ENCODE peak calls at places on chromosomes 4 and X, in six cellular contexts. G is A549, W is tibial nerve, Q is Peyer's patch, V is HCT116, Z is transverse colon. S is an unnamed sample.

GRCh38 chr4:144820115-144820514 is 174.2 kb downstream of the HHIP start:
- DNase-seq in G (no peak), Z (no peak), W (no peak), Q (no peak), V (no peak), S (no peak)

GRCh38 chr4:183960912-183961569 is 55.9 kb downstream of the STOX2 start:
- DNase-seq in V (no peak), G (no peak), Q (no peak), Z (peak), W (no peak), S (no peak)

GRCh38 chr4:188127157-188127874 is 11.9 kb upstream of the TRIML1 start:
- DNase-seq in Q (no peak), Z (no peak), V (peak), W (no peak), G (peak), S (peak)

GRCh38 chr4:66558651-66559050 is 888.4 kb upstream of the EPHA5 start:
- DNase-seq in Z (no peak), W (no peak), V (no peak), Q (no peak), G (no peak), S (no peak)

GRCh38 chr4:149897784-149898183 is 82.1 kb upstream of the IQCM start:
- DNase-seq in Z (no peak), G (no peak), W (no peak), V (peak), Q (no peak), S (no peak)

GRCh38 chr4:171017596-171017995 is 795.6 kb upstream of the GALNTL6 start:
- DNase-seq in W (no peak), Z (no peak), Q (no peak), G (no peak), V (no peak), S (no peak)

GRCh38 chrX:23616361-23616760 is 50.9 kb upstream of the PRDX4 start:
- DNase-seq in V (no peak), W (no peak), Z (no peak), Q (no peak), G (peak), S (no peak)

GRCh38 chr4:138045036-138045435 is 197.1 kb downstream of the SLC7A11 start:
- DNase-seq in Q (no peak), W (no peak), V (no peak), G (no peak), Z (no peak), S (no peak)

GRCh38 chr4:56215901-56216300 is 171.4 kb downstream of the AASDH start:
- DNase-seq in V (peak), G (peak), Z (peak), W (no peak), Q (peak), S (peak)

GRCh38 chr4:40897557-40898203 is 147.9 kb downstream of the NSUN7 start:
- DNase-seq in W (peak), V (peak), Q (peak), G (peak), Z (peak), S (peak)

GRCh38 chrX:103628386-103629290 is at the start of gene TCEAL1:
- DNase-seq in Q (peak), Z (peak), V (no peak), G (no peak), W (peak), S (no peak)
- TF ChIP-seq POLR2A in Q (no peak), Z (no peak), V (no peak), G (no peak), W (peak), S (no peak)

GRCh38 chr4:99084595-99084994 is 4.0 kb downstream of the ADH5 start:
- DNase-seq in V (no peak), Q (no peak), G (no peak), W (no peak), Z (no peak), S (no peak)

GRCh38 chr4:99091174-99091573 is 2.6 kb upstream of the ADH5 start:
- DNase-seq in G (no peak), W (no peak), Z (no peak), V (no peak), Q (no peak), S (no peak)

GRCh38 chr4:99087887-99088484 is 602 bp downstream of the ADH5 start:
- DNase-seq in G (peak), Z (peak), W (peak), Q (peak), V (no peak), S (peak)

GRCh38 chr4:99090511-99090910 is 1.9 kb upstream of the ADH5 start:
- DNase-seq in G (no peak), V (no peak), Z (no peak), W (no peak), Q (no peak), S (no peak)

GRCh38 chr4:99088485-99089365 is at the start of gene ADH5:
- DNase-seq in Z (peak), Q (peak), W (peak), G (peak), V (peak), S (peak)
- TF ChIP-seq POLR2A in Z (peak), Q (peak), W (peak), G (peak), V (peak), S (peak)

DNA sequence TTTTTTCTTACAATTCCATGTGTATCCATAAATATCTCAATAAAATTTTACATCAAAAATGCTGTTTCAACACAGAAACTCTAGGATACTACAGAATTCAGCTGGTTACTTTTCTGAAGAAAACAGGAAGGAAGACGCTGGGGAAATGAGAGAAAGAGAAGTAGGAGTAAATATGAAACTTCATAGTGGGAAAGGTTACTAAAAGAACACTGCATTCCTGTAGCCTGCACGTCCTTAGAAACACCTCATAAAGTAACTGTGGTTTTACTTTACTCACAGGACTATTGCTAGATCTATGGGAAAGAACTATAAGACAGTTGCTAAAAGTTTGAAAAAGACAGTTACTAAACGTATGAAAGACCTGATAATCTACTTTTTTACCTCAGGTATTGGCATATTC is 23.1 kb downstream of the ATP11C start:
- DNase-seq in V (no peak), Z (no peak), Q (no peak), G (no peak), W (no peak), S (no peak)
- TF ChIP-seq POLR2A in V (no peak), Z (no peak), Q (no peak), G (no peak), W (no peak), S (no peak)

GRCh38 chrX:15495801-15496200 is 2.7 kb upstream of the PIR start:
- DNase-seq in Q (no peak), V (no peak), G (no peak), W (no peak), Z (no peak), S (no peak)

GRCh38 chrX:15497865-15498264 is 2.7 kb upstream of the BMX start:
- DNase-seq in Z (peak), V (peak), G (peak), W (peak), Q (peak), S (peak)

GRCh38 chrX:15498741-15499140 is 1.9 kb upstream of the BMX start:
- DNase-seq in W (no peak), Z (no peak), V (no peak), Q (no peak), G (no peak), S (no peak)

GRCh38 chrX:15496809-15497208 is 3.7 kb upstream of the PIR start:
- DNase-seq in G (no peak), Q (no peak), Z (no peak), W (no peak), V (no peak), S (no peak)

DNA sequence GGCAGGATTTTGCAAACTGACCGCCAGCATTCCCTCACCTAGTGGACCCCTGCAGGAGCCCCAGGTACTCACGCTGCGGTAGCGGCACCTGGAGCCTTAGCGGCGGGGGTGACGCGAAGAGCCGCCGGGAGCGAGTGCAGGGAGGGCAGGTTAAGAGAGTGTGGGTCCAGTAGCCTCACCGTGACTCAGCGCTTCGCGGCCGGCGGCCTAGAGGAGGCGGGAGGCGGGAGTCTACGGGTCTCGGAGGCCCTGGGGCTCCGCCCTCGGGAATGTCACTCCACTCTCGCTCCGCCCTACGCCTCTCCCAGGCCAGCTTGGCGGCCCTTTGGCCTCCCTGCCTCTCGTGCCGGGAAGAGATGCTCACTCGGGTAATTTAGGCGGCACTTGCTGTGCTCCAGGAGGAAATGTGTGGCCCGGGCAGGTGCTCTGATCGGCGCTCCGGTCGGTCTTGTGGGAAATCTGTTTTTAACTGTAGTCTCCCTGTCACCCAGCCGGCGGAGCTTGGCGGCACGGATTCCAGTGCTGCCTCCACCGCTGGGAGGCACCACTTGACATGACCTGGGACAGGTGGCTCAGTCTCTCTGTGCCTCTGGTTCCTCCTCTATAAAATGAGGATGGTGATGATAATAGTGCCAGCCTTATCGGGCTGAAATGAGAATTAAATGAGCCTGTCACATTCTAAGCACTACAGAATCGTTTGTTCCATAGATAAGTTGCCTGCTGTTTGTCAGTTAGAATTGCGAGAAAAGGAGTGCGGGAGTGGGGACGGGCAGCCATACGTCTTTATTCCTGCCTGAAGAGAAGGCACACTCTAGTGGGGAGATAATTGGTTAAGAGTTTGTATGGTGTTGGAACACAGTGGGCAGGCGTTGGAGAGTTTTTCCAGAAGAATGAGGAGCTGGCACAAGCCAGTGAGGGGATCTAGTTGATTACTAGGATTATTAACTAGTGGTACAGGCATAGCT is at the start of gene PIR:
- DNase-seq in W (peak), G (peak), Z (peak), Q (peak), V (peak), S (peak)
- TF ChIP-seq POLR2A in W (no peak), G (peak), Z (peak), Q (peak), V (no peak), S (peak)